ENCODE peak calls at places on chromosomes 5 and 9, in four cellular contexts. A, T, H and X are unnamed samples.

GRCh38 chr9:93960221-93960970 is 5.2 kb upstream of the BARX1 start:
- DNase-seq in T (no peak), H (peak), A (no peak), X (no peak)

GRCh38 chr5:180129291-180130190 is 58.0 kb upstream of the RNF130 start:
- DNase-seq in A (no peak), H (no peak), T (no peak), X (no peak)

GRCh38 chr5:138338411-138339085 is 482 bp downstream of the FAM53C start:
- DNase-seq in H (no peak), A (peak), T (no peak), X (no peak)

GRCh38 chr9:89038354-89039091 is 47.3 kb downstream of the S1PR3 start:
- DNase-seq in H (no peak), T (no peak), A (no peak), X (no peak)

GRCh38 chr5:181188700-181189362 is 16.2 kb downstream of the TRIM7 start:
- DNase-seq in T (peak), A (peak), H (peak), X (no peak)

GRCh38 chr5:98349251-98349989 is 424.0 kb upstream of the RGMB start:
- DNase-seq in T (no peak), A (peak), H (no peak), X (peak)

GRCh38 chr9:2601785-2602378 is 19.7 kb upstream of the VLDLR start:
- DNase-seq in A (no peak), T (no peak), H (no peak), X (no peak)

GRCh38 chr5:181187500-181188213 is 17.3 kb downstream of the TRIM7 start:
- DNase-seq in T (peak), A (peak), H (peak), X (no peak)

GRCh38 chr5:30042677-30043076 is 1150.8 kb upstream of the CDH6 start:
- DNase-seq in H (no peak), A (no peak), T (no peak), X (no peak)

GRCh38 chr9:97578846-97579245 is 54.3 kb downstream of the TSTD2 start:
- DNase-seq in T (no peak), A (no peak), H (no peak), X (no peak)

GRCh38 chr9:138022756-138023393 is 145.3 kb downstream of the CACNA1B start:
- DNase-seq in T (no peak), A (no peak), H (peak), X (no peak)

GRCh38 chr9:105681724-105682123 is 12.6 kb upstream of the TMEM38B start:
- DNase-seq in A (no peak), T (no peak), H (no peak), X (no peak)

GRCh38 chr9:97958812-97959511 is 21.0 kb upstream of the HEMGN start:
- DNase-seq in T (no peak), A (no peak), H (no peak), X (no peak)

GRCh38 chr9:24189986-24190385 is 355.7 kb downstream of the IZUMO3 start:
- DNase-seq in T (no peak), H (no peak), A (no peak), X (no peak)

GRCh38 chr5:15650266-15650665 is 150.3 kb downstream of the FBXL7 start:
- DNase-seq in A (no peak), T (no peak), H (no peak), X (no peak)

DNA sequence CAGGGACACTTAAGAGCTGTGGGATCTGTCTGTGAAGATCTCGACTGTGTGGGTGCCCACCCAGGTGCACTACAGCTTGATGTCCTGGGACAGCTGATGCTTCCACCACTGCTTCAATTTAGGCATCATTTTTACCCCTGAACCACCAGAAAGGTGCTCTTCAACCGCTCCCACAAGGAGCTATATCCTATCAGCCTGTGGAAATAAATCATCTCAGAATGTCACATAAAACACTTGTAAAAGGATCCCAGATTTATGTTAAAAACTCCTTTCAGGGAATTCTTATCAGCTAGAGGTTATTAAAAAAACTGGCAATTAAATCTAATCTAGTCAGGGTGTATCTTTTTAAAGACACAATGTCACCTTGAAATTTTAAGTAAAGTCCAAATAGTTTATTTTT is 82.7 kb upstream of the PCA3 start:
- DNase-seq in A (no peak), H (no peak), T (no peak), X (no peak)
- H3K27ac ChIP-seq in A (no peak), H (no peak), T (no peak), X (no peak)

GRCh38 chr5:159762921-159763320 is 153.4 kb upstream of the ADRA1B start:
- DNase-seq in H (no peak), T (no peak), A (no peak), X (no peak)

GRCh38 chr5:159764283-159764927 is 151.9 kb upstream of the ADRA1B start:
- DNase-seq in H (no peak), T (peak), A (no peak), X (no peak)

GRCh38 chr5:159765760-159766517 is 150.3 kb upstream of the ADRA1B start:
- DNase-seq in A (no peak), T (no peak), H (no peak), X (no peak)

GRCh38 chr5:159765034-159765433 is 151.2 kb upstream of the ADRA1B start:
- DNase-seq in A (no peak), T (no peak), H (no peak), X (no peak)

GRCh38 chr5:159763564-159763963 is 152.7 kb upstream of the ADRA1B start:
- DNase-seq in T (no peak), A (no peak), H (no peak), X (no peak)
- H3K27ac ChIP-seq in T (no peak), A (no peak), H (no peak), X (no peak)

DNA sequence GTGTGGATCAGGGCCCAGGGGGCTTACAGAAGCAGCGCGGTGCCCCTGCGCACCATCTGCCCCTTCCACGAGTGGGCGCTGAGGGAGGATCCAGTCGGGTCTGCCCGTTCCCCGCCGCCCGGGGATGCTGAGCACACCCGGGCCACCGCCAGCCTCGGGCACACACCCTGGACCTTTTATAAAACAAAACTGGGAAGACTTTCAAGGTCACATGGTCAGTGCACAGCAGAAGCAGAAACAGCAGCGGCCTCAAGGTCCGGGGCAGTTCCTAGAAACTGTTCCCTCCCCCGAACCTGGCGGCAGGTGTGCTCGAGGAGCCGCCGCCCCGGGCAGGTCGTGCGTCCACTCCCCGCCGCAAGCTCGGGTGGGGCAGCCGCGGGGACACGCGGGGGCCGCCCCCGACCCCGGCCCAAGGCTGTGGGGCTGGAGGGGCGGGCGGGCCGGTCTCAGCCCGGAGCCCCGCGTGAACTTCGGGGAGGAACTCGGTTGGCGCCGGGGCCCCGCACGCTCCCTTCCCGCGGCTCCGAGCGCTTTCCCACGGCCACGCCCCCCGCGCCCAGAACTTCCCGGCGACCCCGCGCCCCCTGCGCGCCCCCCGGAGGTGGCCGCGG is 619 bp upstream of the PPP1R26 start:
- DNase-seq in A (no peak), T (peak), H (peak), X (no peak)
- H3K27ac ChIP-seq in A (no peak), T (peak), H (no peak), X (no peak)

GRCh38 chr5:137281201-137281600 is 217.9 kb downstream of the SPOCK1 start:
- DNase-seq in H (no peak), T (no peak), A (no peak), X (no peak)
- H3K27ac ChIP-seq in H (no peak), T (peak), A (no peak), X (no peak)

GRCh38 chr9:129352157-129352870 is 174.3 kb upstream of the IER5L start:
- DNase-seq in T (no peak), A (no peak), H (peak), X (no peak)
- H3K27ac ChIP-seq in T (peak), A (no peak), H (no peak), X (no peak)

DNA sequence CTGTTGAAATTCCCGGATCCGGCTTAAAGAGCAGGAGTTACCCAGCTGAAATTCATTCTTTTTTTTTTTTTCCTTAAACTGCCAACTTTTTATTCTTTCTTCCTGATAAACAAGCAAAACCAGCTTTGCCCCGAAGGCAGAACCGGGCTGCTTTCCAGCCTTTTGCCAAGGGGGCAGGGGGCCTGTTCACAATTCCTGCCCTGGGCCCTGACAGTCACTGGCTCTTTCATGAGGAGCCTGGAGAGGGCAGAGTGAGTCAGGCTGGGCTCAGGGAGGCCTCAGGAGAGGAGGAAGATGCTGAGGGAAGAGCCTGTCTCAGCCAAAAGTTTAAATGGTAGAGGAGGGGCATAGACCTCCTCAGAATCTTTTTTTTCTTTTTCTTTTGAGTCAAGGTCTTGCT is 4.8 kb downstream of the GLIPR2 start:
- DNase-seq in H (peak), T (no peak), A (no peak), X (no peak)
- H3K27ac ChIP-seq in H (no peak), T (no peak), A (no peak), X (no peak)

DNA sequence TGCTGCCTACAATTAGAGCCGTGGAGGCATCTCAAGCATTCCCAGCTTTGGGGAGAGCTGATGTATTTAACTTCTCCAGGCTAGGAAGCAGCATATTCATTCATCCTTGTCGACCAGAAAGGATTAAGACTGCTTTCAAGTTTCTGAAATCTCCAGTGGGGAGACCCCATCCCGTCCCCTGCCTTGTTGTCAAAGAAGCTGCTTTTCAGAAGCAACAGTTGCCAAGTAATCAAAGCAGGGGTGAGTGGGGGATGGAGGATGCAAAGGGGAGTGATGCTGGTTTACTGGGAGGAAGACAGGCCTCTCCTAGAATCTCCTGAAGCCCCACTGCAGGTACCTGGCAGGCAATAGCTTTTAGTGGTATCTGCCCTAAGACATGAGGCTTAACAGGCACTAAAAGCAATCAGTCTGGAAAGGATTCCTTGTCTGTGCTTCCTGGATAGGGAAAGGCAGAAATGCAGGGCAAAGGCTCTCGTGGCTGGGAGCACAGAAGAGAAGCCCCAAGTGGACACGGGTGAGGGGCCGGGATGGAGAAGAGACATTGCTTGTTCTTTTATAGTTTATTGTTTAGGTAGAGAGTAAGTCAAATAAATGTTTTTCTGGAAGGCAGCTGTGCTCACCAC is 40.2 kb downstream of the CCNJL start:
- DNase-seq in H (no peak), A (no peak), T (no peak), X (no peak)
- H3K27ac ChIP-seq in H (no peak), A (no peak), T (no peak), X (no peak)

GRCh38 chr9:135979472-135980166 is 18.4 kb upstream of the UBAC1 start:
- DNase-seq in H (no peak), T (no peak), A (no peak), X (no peak)

GRCh38 chr9:135980926-135981630 is 19.9 kb upstream of the UBAC1 start:
- DNase-seq in H (no peak), T (no peak), A (no peak), X (no peak)

GRCh38 chr9:135985459-135985774 is 24.2 kb upstream of the UBAC1 start:
- DNase-seq in H (no peak), T (no peak), A (no peak), X (no peak)

GRCh38 chr9:135983745-135984710 is 22.9 kb upstream of the UBAC1 start:
- DNase-seq in T (no peak), H (no peak), A (no peak), X (no peak)

DNA sequence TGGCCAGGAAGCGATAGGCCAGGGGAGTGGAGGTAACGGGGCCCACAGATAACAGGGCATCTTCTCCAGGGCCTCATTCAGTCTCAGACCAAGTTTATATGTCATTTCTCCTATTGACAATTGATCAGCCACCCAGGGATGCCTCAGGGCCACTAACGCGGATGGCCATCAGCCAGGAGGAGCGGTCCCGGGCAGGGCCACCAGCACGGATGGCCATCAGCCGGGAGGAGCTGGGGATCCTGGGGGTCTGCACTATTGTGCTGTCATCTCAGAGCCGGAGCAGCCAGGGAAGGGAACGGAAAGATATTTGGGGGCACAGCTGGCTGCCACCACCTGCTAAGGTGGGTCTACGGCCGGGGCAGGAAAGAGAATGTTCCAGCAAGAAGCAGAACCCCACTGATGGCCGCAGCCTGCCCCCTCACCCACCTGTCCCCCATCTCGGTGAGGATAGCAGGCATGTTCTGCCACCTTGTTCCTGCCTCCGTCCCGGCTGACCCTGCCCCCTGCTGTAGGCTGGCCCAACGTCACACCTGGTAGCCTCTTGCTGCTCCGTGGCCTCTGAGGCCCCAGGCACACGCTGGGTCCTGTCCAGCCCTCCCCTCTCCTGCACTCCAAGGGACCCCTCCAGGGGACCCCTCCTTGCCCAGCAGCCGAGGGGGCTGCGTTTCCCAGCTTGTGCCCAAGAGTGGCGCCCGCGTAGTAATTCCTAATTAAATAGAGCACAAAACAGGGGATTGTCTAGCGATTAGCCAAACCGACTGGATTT is 21.5 kb upstream of the UBAC1 start:
- DNase-seq in A (no peak), H (no peak), T (no peak), X (no peak)
- H3K27ac ChIP-seq in A (no peak), H (no peak), T (no peak), X (no peak)